ENCODE peak calls at places on chromosome 1, in eight cellular contexts. O is stimulated activated naive CD4-positive, alpha-beta T cell; C is neural progenitor cell; E is caudate nucleus; X is NCI-H345; S is GM13977; K is WTC11; D is central memory CD4-positive, alpha-beta T cell. Q is an unnamed sample.

GRCh38 chr1:13922440-13922839 is 222.5 kb downstream of the PRDM2 start:
- DNase-seq in O (no peak), C (no peak), E (no peak), X (no peak), S (no peak), K (no peak), D (no peak), Q (no peak)

GRCh38 chr1:25917996-25918395 is 11.8 kb upstream of the STMN1 start:
- DNase-seq in O (no peak), C (no peak), E (no peak), X (no peak), S (no peak), K (no peak), D (no peak), Q (no peak)

GRCh38 chr1:209583408-209583807 is at the start of gene CAMK1G:
- DNase-seq in O (no peak), C (peak), E (no peak), X (no peak), S (no peak), K (peak), D (no peak), Q (peak)

GRCh38 chr1:62103880-62104279 is 90.8 kb upstream of the L1TD1 start:
- DNase-seq in O (no peak), C (peak), E (no peak), X (no peak), S (no peak), K (no peak), D (no peak), Q (no peak)

GRCh38 chr1:67935560-67935959 is 102.3 kb upstream of the GNG12 start:
- DNase-seq in O (no peak), C (no peak), E (no peak), X (no peak), S (no peak), K (no peak), D (no peak), Q (no peak)

GRCh38 chr1:216119600-216119999 is 303.6 kb downstream of the USH2A start:
- DNase-seq in O (no peak), C (peak), E (no peak), X (peak), S (peak), K (no peak), D (no peak), Q (no peak)

GRCh38 chr1:19042675-19043578 is 86.5 kb upstream of the IFFO2 start:
- DNase-seq in O (no peak), C (no peak), E (no peak), X (no peak), S (no peak), K (peak), D (no peak), Q (no peak)

GRCh38 chr1:18234790-18235242 is 127.2 kb downstream of the IGSF21 start:
- DNase-seq in O (no peak), C (peak), E (no peak), X (peak), S (peak), K (peak), D (no peak), Q (peak)

GRCh38 chr1:177701654-177702353 is 268.1 kb downstream of the SEC16B start:
- DNase-seq in O (no peak), C (no peak), E (no peak), X (no peak), S (no peak), K (no peak), D (no peak), Q (no peak)

GRCh38 chr1:180945551-180945950 is 32.9 kb downstream of the KIAA1614 start:
- DNase-seq in O (no peak), C (no peak), E (no peak), X (peak), S (no peak), K (no peak), D (no peak), Q (no peak)

Q was measured in hypothalamus.